ENCODE peak calls at places on chromosomes 7 and 10, in seven cellular contexts. Y, E, G, D, K, M and P are unnamed samples. For H3K27me3 and H3K4me1, the result is how much of the 10 kb centered on the place peaks cover.

GRCh38 chr7:96397936-96398596 is 76.2 kb upstream of the SLC25A13 start:
- DNase-seq in Y (no peak), E (no peak), G (no peak), D (no peak), K (peak), M (peak), P (peak)

GRCh38 chr7:134954197-134955082 is 31.9 kb upstream of the AGBL3 start:
- DNase-seq in Y (peak), E (no peak), G (no peak), D (no peak), K (peak), M (no peak), P (peak)

GRCh38 chr7:28626629-28627262 is 214.4 kb downstream of the CREB5 start:
- DNase-seq in Y (no peak), E (no peak), G (no peak), D (no peak), K (peak), M (no peak), P (peak)

GRCh38 chr10:36581237-36581636 is 544.2 kb upstream of the ANKRD30A start:
- DNase-seq in Y (no peak), E (no peak), G (no peak), D (no peak), K (no peak), M (no peak), P (no peak)

GRCh38 chr7:105664816-105665525 is 83.7 kb upstream of the EFCAB10 start:
- DNase-seq in Y (peak), E (no peak), G (no peak), D (no peak), K (peak), M (no peak), P (no peak)

GRCh38 chr7:137579913-137580640 is 236.5 kb upstream of the PTN start:
- DNase-seq in Y (no peak), E (no peak), G (no peak), D (no peak), K (peak), M (no peak), P (peak)

GRCh38 chr7:129825005-129825553 is 127.7 kb downstream of the UBE2H start:
- DNase-seq in Y (peak), E (peak), G (peak), D (peak), K (peak), M (peak), P (peak)

GRCh38 chr7:17580141-17580540 is 281.7 kb downstream of the AHR start:
- DNase-seq in Y (no peak), E (no peak), G (no peak), D (no peak), K (peak), M (no peak), P (peak)

GRCh38 chr7:94779070-94779469 is 123.1 kb upstream of the SGCE start:
- DNase-seq in Y (peak), E (no peak), G (no peak), D (no peak), K (no peak), M (no peak), P (no peak)

GRCh38 chr10:132063432-132063831 is 2.3 kb upstream of the JAKMIP3 start:
- DNase-seq in Y (no peak), E (no peak), G (no peak), D (no peak), K (no peak), M (no peak), P (no peak)
- H3K27me3 ChIP-seq in Y (under half), E (under half), G (under half), D (under half), K (under half), M (under half), P (under half)

GRCh38 chr7:66840316-66840715 is 80.7 kb upstream of the TMEM248 start:
- DNase-seq in Y (no peak), E (no peak), G (no peak), D (no peak), K (no peak), M (no peak), P (no peak)

GRCh38 chr7:66841898-66842297 is 79.1 kb upstream of the TMEM248 start:
- DNase-seq in Y (no peak), E (no peak), G (no peak), D (no peak), K (no peak), M (no peak), P (no peak)

GRCh38 chr7:66837007-66837406 is 84.0 kb upstream of the TMEM248 start:
- DNase-seq in Y (peak), E (peak), G (no peak), D (no peak), K (no peak), M (no peak), P (no peak)

GRCh38 chr7:66837661-66838060 is 83.4 kb upstream of the TMEM248 start:
- DNase-seq in Y (no peak), E (no peak), G (no peak), D (no peak), K (no peak), M (no peak), P (no peak)

DNA sequence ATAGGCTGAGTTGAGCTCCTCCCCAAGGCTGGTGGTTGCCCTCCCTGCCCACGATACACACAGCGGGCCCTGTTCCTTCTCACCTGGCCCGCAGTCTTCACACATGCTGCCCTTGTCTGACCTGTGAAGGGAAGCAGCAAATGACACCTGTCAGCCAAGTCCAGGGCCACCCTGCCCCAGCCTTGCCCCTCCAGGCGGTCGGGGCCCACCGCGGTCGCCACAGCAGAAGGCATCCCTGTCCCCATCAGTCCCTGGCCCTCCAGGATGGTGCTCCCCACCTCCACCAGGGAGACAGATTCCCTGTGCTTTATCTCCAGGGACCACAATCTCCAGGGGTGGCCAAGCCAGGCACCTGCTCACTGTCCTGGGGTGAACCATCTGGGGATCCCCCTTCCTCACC is 81.2 kb upstream of the TMEM248 start:
- DNase-seq in Y (no peak), E (no peak), G (no peak), D (no peak), K (no peak), M (no peak), P (no peak)
- H3K4me1 ChIP-seq in Y (under half), E (under half), G (under half), D (under half), K (under half), M (under half), P (under half)

GRCh38 chr7:100629117-100629711 is 12.1 kb downstream of the TFR2 start:
- DNase-seq in Y (no peak), E (peak), G (no peak), D (no peak), K (peak), M (no peak), P (peak)

GRCh38 chr7:100626055-100626454 is 13.7 kb downstream of the MOSPD3 start:
- DNase-seq in Y (no peak), E (no peak), G (no peak), D (no peak), K (no peak), M (no peak), P (no peak)

GRCh38 chr7:100627238-100627549 is 14.2 kb downstream of the TFR2 start:
- DNase-seq in Y (no peak), E (no peak), G (no peak), D (no peak), K (no peak), M (no peak), P (no peak)

GRCh38 chr7:100623951-100624824 is 11.8 kb downstream of the MOSPD3 start:
- DNase-seq in Y (no peak), E (no peak), G (no peak), D (no peak), K (no peak), M (no peak), P (peak)

GRCh38 chr7:100626530-100627237 is 14.3 kb downstream of the MOSPD3 start:
- DNase-seq in Y (peak), E (peak), G (peak), D (peak), K (peak), M (peak), P (peak)
- H3K27me3 ChIP-seq in Y (under half), E (under half), G (under half), D (under half), K (under half), M (under half), P (under half)

GRCh38 chr7:50687096-50687495 is 95.6 kb downstream of the GRB10 start:
- DNase-seq in Y (no peak), E (no peak), G (no peak), D (no peak), K (no peak), M (no peak), P (no peak)
- H3K4me1 ChIP-seq in Y (under half), E (under half), G (half or more), D (under half), K (under half), M (under half), P (under half)

GRCh38 chr7:520503-521161 is 986 bp upstream of the PDGFA start:
- DNase-seq in Y (peak), E (no peak), G (no peak), D (no peak), K (peak), M (no peak), P (peak)

GRCh38 chr7:519429-519973 is at the start of gene PDGFA:
- DNase-seq in Y (peak), E (no peak), G (peak), D (no peak), K (peak), M (peak), P (peak)

GRCh38 chr7:518630-519428 is 817 bp downstream of the PDGFA start:
- DNase-seq in Y (peak), E (peak), G (peak), D (peak), K (peak), M (peak), P (peak)

GRCh38 chr7:521221-522070 is 1.8 kb upstream of the PDGFA start:
- DNase-seq in Y (peak), E (peak), G (peak), D (peak), K (peak), M (peak), P (peak)

GRCh38 chr7:519974-520458 is 370 bp upstream of the PDGFA start:
- DNase-seq in Y (peak), E (peak), G (peak), D (peak), K (peak), M (peak), P (peak)
- H3K27me3 ChIP-seq in Y (under half), E (under half), G (under half), D (under half), K (under half), M (under half), P (under half)

DNA sequence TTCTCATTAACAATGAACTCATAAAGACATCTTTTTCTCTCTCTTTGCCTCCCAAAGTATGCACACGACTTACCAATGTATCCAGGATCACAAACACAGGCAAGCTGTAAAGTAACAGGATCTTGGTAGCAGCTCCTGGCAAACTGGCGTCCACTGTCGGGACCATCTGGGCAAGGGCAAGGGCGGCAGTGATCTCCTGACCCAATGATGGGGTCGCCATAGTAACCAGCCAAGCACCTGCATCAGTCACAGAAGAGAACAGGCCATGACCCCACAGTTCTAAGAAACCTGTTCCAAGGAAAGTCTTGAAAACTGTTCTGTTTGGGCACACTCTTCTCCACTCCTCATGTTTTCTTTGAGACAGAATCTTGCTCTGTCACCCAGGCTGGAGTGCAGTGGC is 47.6 kb downstream of the LAMB1 start:
- DNase-seq in Y (no peak), E (no peak), G (no peak), D (no peak), K (no peak), M (no peak), P (no peak)
- H3K4me1 ChIP-seq in Y (under half), E (under half), G (under half), D (under half), K (under half), M (under half), P (half or more)